ENCODE peak calls at places on chromosomes 2 and 18, in nine cellular contexts. K is activated CD4-positive, alpha-beta T cell treated with anti-CD3 and anti-CD28 coated beads, Interleukin-2, amount 50 U/mL, for 24 hours; W is amniotic stem cell; X is glutamatergic neuron; U is Panc1; B is CD4-positive, alpha-beta T cell; Q is nephron progenitor cell; G is activated T-helper 9 cell treated with anti-CD3 and anti-CD28 coated beads, Interleukin-2, amount 50 U/mL, for 16 hours; C is NCI-H524. D is an unnamed sample.

GRCh38 chr2:195686564-195686963 is 29.5 kb downstream of the SLC39A10 start:
- DNase-seq in K (no peak), W (no peak), X (no peak), U (no peak), B (no peak), Q (no peak), G (no peak), C (no peak), D (no peak)

GRCh38 chr18:74517236-74517630 is 17.1 kb upstream of the CNDP1 start:
- DNase-seq in K (no peak), W (no peak), X (no peak), U (no peak), B (no peak), Q (no peak), G (no peak), C (no peak), D (no peak)

GRCh38 chr18:8813621-8814020 is 108.3 kb downstream of the MTCL1 start:
- DNase-seq in K (no peak), W (no peak), X (no peak), U (no peak), B (no peak), Q (no peak), G (no peak), C (no peak), D (no peak)

GRCh38 chr18:13267517-13267916 is 49.0 kb downstream of the LDLRAD4 start:
- DNase-seq in K (no peak), W (no peak), X (no peak), U (no peak), B (no peak), Q (no peak), G (no peak), C (no peak), D (no peak)

GRCh38 chr2:233422050-233422639 is 67.9 kb downstream of the DGKD start:
- DNase-seq in K (no peak), W (no peak), X (no peak), U (no peak), B (peak; percentile 73), Q (no peak), G (peak; percentile 33), C (no peak), D (peak; percentile 31)

GRCh38 chr2:237885171-237885930 is 25.9 kb downstream of the RAMP1 start:
- DNase-seq in K (no peak), W (no peak), X (no peak), U (no peak), B (peak; percentile 27), Q (peak; percentile 36), G (no peak), C (no peak), D (no peak)

GRCh38 chr18:79493801-79494211 is 98.1 kb downstream of the NFATC1 start:
- DNase-seq in K (no peak), W (no peak), X (peak; percentile 7), U (no peak), B (no peak), Q (no peak), G (no peak), C (no peak), D (no peak)

GRCh38 chr2:180677200-180677599 is 303.2 kb upstream of the UBE2E3 start:
- DNase-seq in K (no peak), W (no peak), X (no peak), U (no peak), B (no peak), Q (no peak), G (no peak), C (no peak), D (no peak)

GRCh38 chr2:95015261-95015918 is 10.1 kb upstream of the MAL start:
- DNase-seq in K (no peak), W (no peak), X (no peak), U (no peak), B (no peak), Q (no peak), G (no peak), C (no peak), D (no peak)

GRCh38 chr2:164485541-164485940 is 135.7 kb downstream of the GRB14 start:
- DNase-seq in K (no peak), W (no peak), X (no peak), U (no peak), B (no peak), Q (no peak), G (no peak), C (no peak), D (no peak)

GRCh38 chr18:6509417-6510198 is 94.9 kb upstream of the L3MBTL4 start:
- DNase-seq in K (no peak), W (no peak), X (no peak), U (no peak), B (no peak), Q (no peak), G (no peak), C (no peak), D (no peak)

GRCh38 chr2:100964222-100964621 is 37.9 kb upstream of the RPL31 start:
- DNase-seq in K (no peak), W (no peak), X (no peak), U (no peak), B (no peak), Q (peak; percentile 26), G (no peak), C (no peak), D (no peak)

D was measured in effector CD8-positive, alpha-beta T cell.